ENCODE peak calls at places on chromosomes 6 and 20, in nine cellular contexts. U is HFF-Myc; N is stimulated activated effector memory CD8-positive, alpha-beta T cell treated with anti-CD3 and anti-CD28 coated beads, Interleukin-12 subunit alpha, Interleukin-12 subunit beta, amount 100 ng/mL, for 72 hours; K is sciatic nerve; E is activated CD8-positive, alpha-beta memory T cell treated with anti-CD3 and anti-CD28 coated beads for 4 hours; G is B cell; R is left lung; Q is stimulated activated CD4-positive, alpha-beta T cell treated with anti-CD3 and anti-CD28 coated beads, Interleukin-4, amount 100 ng/mL, for 48 hours; V is T47D. F is an unnamed sample.

GRCh38 chr6:41747256-41748101 is at the start of gene PGC:
- DNase-seq in U (no peak), N (no peak), K (no peak), E (no peak), G (no peak), R (no peak), Q (no peak), V (peak), F (peak)

GRCh38 chr6:13273931-13274706 is 54.2 kb downstream of the TBC1D7 start:
- DNase-seq in U (no peak), N (peak), K (peak), E (peak), G (peak), R (peak), Q (peak), V (no peak), F (no peak)

GRCh38 chr6:163201855-163202254 is 212.7 kb upstream of the QKI start:
- DNase-seq in U (no peak), N (no peak), K (no peak), E (no peak), G (no peak), R (no peak), Q (no peak), V (no peak), F (no peak)

GRCh38 chr6:167954151-167954550 is 43.3 kb upstream of the KIF25 start:
- DNase-seq in U (no peak), N (no peak), K (no peak), E (no peak), G (no peak), R (no peak), Q (no peak), V (no peak), F (no peak)

GRCh38 chr6:125828476-125829039 is 37.8 kb downstream of the NCOA7 start:
- DNase-seq in U (no peak), N (no peak), K (no peak), E (no peak), G (no peak), R (no peak), Q (no peak), V (no peak), F (no peak)

GRCh38 chr6:123213921-123214320 is 217.9 kb downstream of the CLVS2 start:
- DNase-seq in U (no peak), N (no peak), K (no peak), E (no peak), G (no peak), R (no peak), Q (no peak), V (no peak), F (no peak)

GRCh38 chr20:62485062-62485700 is 9.4 kb upstream of the GATA5 start:
- DNase-seq in U (no peak), N (no peak), K (no peak), E (no peak), G (no peak), R (no peak), Q (no peak), V (no peak), F (no peak)

GRCh38 chr6:100343678-100344077 is 121.0 kb downstream of the SIM1 start:
- DNase-seq in U (no peak), N (no peak), K (no peak), E (no peak), G (no peak), R (no peak), Q (no peak), V (no peak), F (no peak)

GRCh38 chr6:55774542-55775318 is 100.7 kb downstream of the BMP5 start:
- DNase-seq in U (no peak), N (no peak), K (no peak), E (no peak), G (no peak), R (peak), Q (no peak), V (peak), F (no peak)

GRCh38 chr20:54112221-54112884 is 42.0 kb upstream of the BCAS1 start:
- DNase-seq in U (no peak), N (no peak), K (no peak), E (no peak), G (no peak), R (no peak), Q (no peak), V (no peak), F (peak)

GRCh38 chr6:165910184-165910583 is 247.1 kb upstream of the PDE10A start:
- DNase-seq in U (no peak), N (no peak), K (no peak), E (no peak), G (no peak), R (no peak), Q (no peak), V (no peak), F (no peak)

GRCh38 chr20:32880635-32881034 is 21.9 kb downstream of the EFCAB8 start:
- DNase-seq in U (no peak), N (no peak), K (no peak), E (no peak), G (no peak), R (no peak), Q (no peak), V (no peak), F (no peak)

GRCh38 chr6:158046201-158047119 is 64.8 kb downstream of the SYNJ2 start:
- DNase-seq in U (no peak), N (no peak), K (no peak), E (no peak), G (no peak), R (no peak), Q (no peak), V (no peak), F (no peak)

GRCh38 chr6:111199935-111200822 is 112.9 kb downstream of the SLC16A10 start:
- DNase-seq in U (no peak), N (no peak), K (no peak), E (no peak), G (no peak), R (no peak), Q (no peak), V (no peak), F (no peak)

GRCh38 chr20:57374931-57375651 is 16.1 kb upstream of the RBM38 start:
- DNase-seq in U (no peak), N (no peak), K (no peak), E (no peak), G (no peak), R (peak), Q (no peak), V (no peak), F (no peak)

GRCh38 chr6:128036808-128037570 is 136.1 kb upstream of the THEMIS start:
- DNase-seq in U (no peak), N (no peak), K (no peak), E (no peak), G (no peak), R (no peak), Q (no peak), V (no peak), F (no peak)

GRCh38 chr20:50855498-50856474 is 60.9 kb downstream of the BCAS4 start:
- DNase-seq in U (no peak), N (no peak), K (no peak), E (no peak), G (no peak), R (no peak), Q (no peak), V (peak), F (no peak)

F was measured in prostate gland.